ENCODE peak calls at places on chromosomes 7 and 10, in six cellular contexts. One of them, this sample, is unnamed.

GRCh38 chr10:76523798-76524231 is 1092.4 kb downstream of the LRMDA start:
- DNase-seq in heart left ventricle: no peak
- DNase-seq in left lung: no peak
- DNase-seq in spleen: no peak
- DNase-seq in adrenal gland: no peak
- DNase-seq in OCI-LY7: no peak
- DNase-seq in this sample: peak; percentile 33

GRCh38 chr10:125878957-125879835 is 1.9 kb downstream of the DHX32 start:
- DNase-seq in heart left ventricle: no peak
- DNase-seq in left lung: no peak
- DNase-seq in OCI-LY7: no peak
- DNase-seq in adrenal gland: peak; percentile 67
- DNase-seq in spleen: no peak
- DNase-seq in this sample: peak; percentile 53

GRCh38 chr10:89643812-89644690 is 991 bp downstream of the PANK1 start:
- DNase-seq in adrenal gland: peak; percentile 95
- DNase-seq in left lung: peak; percentile 59
- DNase-seq in heart left ventricle: peak; percentile 72
- DNase-seq in spleen: peak; percentile 83
- DNase-seq in OCI-LY7: peak; percentile 96
- DNase-seq in this sample: peak; percentile 95

GRCh38 chr10:13527864-13528137 is 1.0 kb downstream of the BEND7 start:
- DNase-seq in heart left ventricle: no peak
- DNase-seq in OCI-LY7: no peak
- DNase-seq in left lung: no peak
- DNase-seq in adrenal gland: no peak
- DNase-seq in spleen: no peak
- DNase-seq in this sample: no peak

GRCh38 chr7:101402081-101402779 is 39.6 kb downstream of the COL26A1 start:
- DNase-seq in heart left ventricle: no peak
- DNase-seq in adrenal gland: no peak
- DNase-seq in spleen: no peak
- DNase-seq in OCI-LY7: no peak
- DNase-seq in left lung: no peak
- DNase-seq in this sample: peak; percentile 59

GRCh38 chr10:101536800-101537199 is 51.3 kb downstream of the POLL start:
- DNase-seq in heart left ventricle: no peak
- DNase-seq in OCI-LY7: peak; percentile 59
- DNase-seq in left lung: no peak
- DNase-seq in spleen: no peak
- DNase-seq in adrenal gland: no peak
- DNase-seq in this sample: peak; percentile 20

GRCh38 chr7:112743811-112744210 is 46.4 kb downstream of the TMEM168 start:
- DNase-seq in spleen: no peak
- DNase-seq in OCI-LY7: no peak
- DNase-seq in adrenal gland: no peak
- DNase-seq in left lung: no peak
- DNase-seq in heart left ventricle: no peak
- DNase-seq in this sample: no peak

GRCh38 chr7:26782501-26782900 is 81.9 kb downstream of the SKAP2 start:
- DNase-seq in left lung: no peak
- DNase-seq in adrenal gland: no peak
- DNase-seq in spleen: no peak
- DNase-seq in heart left ventricle: no peak
- DNase-seq in OCI-LY7: no peak
- DNase-seq in this sample: no peak

GRCh38 chr10:117226813-117227451 is 14.0 kb upstream of the SLC18A2 start:
- DNase-seq in adrenal gland: peak; percentile 71
- DNase-seq in heart left ventricle: no peak
- DNase-seq in spleen: peak; percentile 79
- DNase-seq in OCI-LY7: no peak
- DNase-seq in left lung: no peak
- DNase-seq in this sample: no peak

GRCh38 chr10:126128581-126128980 is 232.2 kb downstream of the FANK1 start:
- DNase-seq in heart left ventricle: no peak
- DNase-seq in spleen: no peak
- DNase-seq in left lung: no peak
- DNase-seq in OCI-LY7: no peak
- DNase-seq in adrenal gland: peak; percentile 30
- DNase-seq in this sample: no peak

GRCh38 chr7:133040178-133040577 is 41.7 kb downstream of the CHCHD3 start:
- DNase-seq in OCI-LY7: no peak
- DNase-seq in left lung: no peak
- DNase-seq in adrenal gland: no peak
- DNase-seq in heart left ventricle: no peak
- DNase-seq in spleen: no peak
- DNase-seq in this sample: no peak

GRCh38 chr7:86407291-86407690 is 236.4 kb upstream of the GRM3 start:
- DNase-seq in heart left ventricle: no peak
- DNase-seq in OCI-LY7: no peak
- DNase-seq in adrenal gland: no peak
- DNase-seq in spleen: no peak
- DNase-seq in left lung: no peak
- DNase-seq in this sample: no peak

GRCh38 chr10:133520193-133520738 is 6.9 kb upstream of the CYP2E1 start:
- DNase-seq in OCI-LY7: peak; percentile 83
- DNase-seq in spleen: peak; percentile 97
- DNase-seq in adrenal gland: peak; percentile 87
- DNase-seq in heart left ventricle: peak; percentile 92
- DNase-seq in left lung: peak; percentile 96
- DNase-seq in this sample: no peak

GRCh38 chr10:68261132-68261856 is 29.4 kb upstream of the ATOH7 start:
- DNase-seq in heart left ventricle: peak; percentile 86
- DNase-seq in left lung: no peak
- DNase-seq in spleen: no peak
- DNase-seq in OCI-LY7: no peak
- DNase-seq in adrenal gland: no peak
- DNase-seq in this sample: no peak

GRCh38 chr10:124087672-124088634 is 5.4 kb downstream of the CHST15 start:
- DNase-seq in left lung: peak; percentile 85
- DNase-seq in adrenal gland: no peak
- DNase-seq in spleen: no peak
- DNase-seq in heart left ventricle: no peak
- DNase-seq in OCI-LY7: no peak
- DNase-seq in this sample: no peak

GRCh38 chr7:147419001-147419400 is 1171.6 kb upstream of the C7orf33 start:
- DNase-seq in OCI-LY7: no peak
- DNase-seq in adrenal gland: no peak
- DNase-seq in heart left ventricle: no peak
- DNase-seq in left lung: no peak
- DNase-seq in spleen: no peak
- DNase-seq in this sample: no peak

GRCh38 chr10:102409604-102410426 is 8.8 kb downstream of the PSD start:
- DNase-seq in spleen: no peak
- DNase-seq in adrenal gland: no peak
- DNase-seq in heart left ventricle: no peak
- DNase-seq in left lung: no peak
- DNase-seq in OCI-LY7: no peak
- DNase-seq in this sample: no peak

GRCh38 chr10:97442277-97442676 is 3.5 kb downstream of the EXOSC1 start:
- DNase-seq in left lung: no peak
- DNase-seq in spleen: no peak
- DNase-seq in OCI-LY7: no peak
- DNase-seq in heart left ventricle: no peak
- DNase-seq in adrenal gland: no peak
- DNase-seq in this sample: no peak

GRCh38 chr10:97445722-97446639 is at the start of the genes EXOSC1 and ZDHHC16:
- DNase-seq in heart left ventricle: peak; percentile 92
- DNase-seq in adrenal gland: peak; percentile 97
- DNase-seq in OCI-LY7: peak; percentile 96
- DNase-seq in spleen: peak; percentile 97
- DNase-seq in left lung: peak; percentile 94
- DNase-seq in this sample: peak; percentile 94

GRCh38 chr10:97445357-97445721 is 467 bp downstream of the EXOSC1 start:
- DNase-seq in heart left ventricle: no peak
- DNase-seq in spleen: no peak
- DNase-seq in adrenal gland: no peak
- DNase-seq in left lung: no peak
- DNase-seq in OCI-LY7: no peak
- DNase-seq in this sample: no peak

GRCh38 chr10:97444212-97444611 is 1.6 kb downstream of the EXOSC1 start:
- DNase-seq in OCI-LY7: no peak
- DNase-seq in left lung: no peak
- DNase-seq in adrenal gland: no peak
- DNase-seq in heart left ventricle: no peak
- DNase-seq in spleen: no peak
- DNase-seq in this sample: no peak
- H3K4me3 ChIP-seq in OCI-LY7: peak overlapping the region; percentile 89
- H3K4me3 ChIP-seq in left lung: no peak overlapping the region
- H3K4me3 ChIP-seq in adrenal gland: no peak overlapping the region
- H3K4me3 ChIP-seq in heart left ventricle: no peak overlapping the region
- H3K4me3 ChIP-seq in spleen: no peak overlapping the region
- H3K4me3 ChIP-seq in this sample: no peak overlapping the region

GRCh38 chr7:66696774-66697191 is 43.8 kb upstream of the RABGEF1 start:
- DNase-seq in spleen: no peak
- DNase-seq in OCI-LY7: no peak
- DNase-seq in heart left ventricle: no peak
- DNase-seq in left lung: no peak
- DNase-seq in adrenal gland: no peak
- DNase-seq in this sample: peak; percentile 58
- TF ChIP-seq CTCF in spleen: no peak
- TF ChIP-seq CTCF in OCI-LY7: no peak
- TF ChIP-seq CTCF in heart left ventricle: no peak
- TF ChIP-seq CTCF in left lung: no peak
- TF ChIP-seq CTCF in adrenal gland: no peak
- TF ChIP-seq CTCF in this sample: no peak

DNA sequence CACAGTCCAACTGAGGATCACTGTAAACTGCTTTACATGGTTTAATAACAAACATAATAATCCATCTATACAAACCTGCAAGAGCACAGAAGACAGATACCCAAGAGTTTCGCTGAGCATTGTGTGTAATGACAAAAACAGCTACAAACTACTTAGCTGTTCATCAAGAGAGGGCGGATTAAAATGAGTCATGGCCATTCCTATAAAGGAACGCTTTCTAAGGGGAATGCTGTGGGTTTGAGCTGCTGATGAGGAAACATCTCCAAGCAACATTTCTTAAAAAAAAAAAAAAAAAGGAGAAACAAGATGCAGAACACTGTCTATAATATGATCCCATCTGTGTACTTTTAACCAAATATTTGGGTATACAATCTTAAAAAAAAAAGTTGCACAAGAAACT is 33.8 kb downstream of the VOPP1 start:
- DNase-seq in OCI-LY7: no peak
- DNase-seq in heart left ventricle: no peak
- DNase-seq in adrenal gland: no peak
- DNase-seq in spleen: no peak
- DNase-seq in left lung: no peak
- DNase-seq in this sample: peak; percentile 67
- H3K4me3 ChIP-seq in OCI-LY7: no peak overlapping the region
- H3K4me3 ChIP-seq in heart left ventricle: no peak overlapping the region
- H3K4me3 ChIP-seq in adrenal gland: no peak overlapping the region
- H3K4me3 ChIP-seq in spleen: no peak overlapping the region
- H3K4me3 ChIP-seq in left lung: no peak overlapping the region
- H3K4me3 ChIP-seq in this sample: no peak overlapping the region

DNA sequence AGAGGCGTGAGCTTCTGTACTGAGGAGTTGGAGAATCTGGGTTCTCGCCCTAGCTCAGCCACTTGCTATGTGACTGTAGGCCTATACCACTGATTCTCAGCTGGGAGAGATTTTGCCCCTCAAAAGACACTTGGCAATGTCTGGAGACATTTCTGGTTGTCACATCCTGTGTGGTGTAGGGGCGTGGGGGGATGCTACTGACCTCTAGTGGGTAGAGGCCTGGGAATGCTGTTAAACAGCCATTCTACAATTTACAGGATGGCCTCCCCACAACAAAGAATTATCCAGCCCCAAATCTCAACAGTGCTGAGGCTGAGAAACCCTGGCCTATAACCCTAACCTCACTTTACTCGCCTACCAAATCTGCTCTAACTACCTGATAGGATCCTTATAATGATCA is 58.8 kb upstream of the GAD2 start:
- DNase-seq in heart left ventricle: no peak
- DNase-seq in spleen: no peak
- DNase-seq in OCI-LY7: peak; percentile 69
- DNase-seq in adrenal gland: no peak
- DNase-seq in left lung: no peak
- DNase-seq in this sample: no peak
- TF ChIP-seq CTCF in heart left ventricle: no peak
- TF ChIP-seq CTCF in spleen: no peak
- TF ChIP-seq CTCF in OCI-LY7: peak; percentile 79
- TF ChIP-seq CTCF in adrenal gland: no peak
- TF ChIP-seq CTCF in left lung: no peak
- TF ChIP-seq CTCF in this sample: no peak

GRCh38 chr10:72694476-72695369 is 2.8 kb downstream of the MCU start:
- DNase-seq in heart left ventricle: no peak
- DNase-seq in left lung: no peak
- DNase-seq in OCI-LY7: peak; percentile 33
- DNase-seq in spleen: no peak
- DNase-seq in adrenal gland: no peak
- DNase-seq in this sample: no peak
- H3K4me3 ChIP-seq in heart left ventricle: no peak overlapping the region
- H3K4me3 ChIP-seq in left lung: peak overlapping the region; percentile 11
- H3K4me3 ChIP-seq in OCI-LY7: no peak overlapping the region
- H3K4me3 ChIP-seq in spleen: no peak overlapping the region
- H3K4me3 ChIP-seq in adrenal gland: no peak overlapping the region
- H3K4me3 ChIP-seq in this sample: no peak overlapping the region

GRCh38 chr10:51439645-51440044 is 259.8 kb downstream of the CSTF2T start:
- DNase-seq in OCI-LY7: no peak
- DNase-seq in heart left ventricle: no peak
- DNase-seq in left lung: no peak
- DNase-seq in adrenal gland: no peak
- DNase-seq in spleen: no peak
- DNase-seq in this sample: no peak

GRCh38 chr10:51433949-51434348 is 265.4 kb downstream of the CSTF2T start:
- DNase-seq in heart left ventricle: no peak
- DNase-seq in left lung: no peak
- DNase-seq in spleen: no peak
- DNase-seq in OCI-LY7: no peak
- DNase-seq in adrenal gland: no peak
- DNase-seq in this sample: no peak

DNA sequence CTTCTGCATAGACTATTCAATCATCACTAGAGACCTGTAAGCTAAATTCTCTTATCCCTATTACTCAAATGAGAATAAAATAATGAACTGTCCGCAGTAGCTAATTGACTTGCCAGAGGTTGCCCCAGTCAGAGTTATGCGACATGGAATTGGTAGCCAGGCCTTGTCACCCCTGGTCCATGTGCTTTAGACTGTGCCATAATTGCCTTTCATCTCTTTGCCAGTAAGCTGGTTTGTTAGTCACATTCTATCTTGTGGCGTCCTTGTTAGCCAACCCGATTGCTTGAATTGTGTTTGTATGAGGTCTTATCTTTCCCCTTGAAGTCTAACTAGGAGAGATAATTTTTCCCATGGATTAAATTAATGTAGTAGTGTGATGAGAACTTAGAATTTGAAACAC is 262.6 kb downstream of the CSTF2T start:
- DNase-seq in left lung: no peak
- DNase-seq in adrenal gland: no peak
- DNase-seq in spleen: no peak
- DNase-seq in OCI-LY7: no peak
- DNase-seq in heart left ventricle: no peak
- DNase-seq in this sample: no peak
- TF ChIP-seq CTCF in left lung: no peak
- TF ChIP-seq CTCF in adrenal gland: no peak
- TF ChIP-seq CTCF in spleen: no peak
- TF ChIP-seq CTCF in OCI-LY7: no peak
- TF ChIP-seq CTCF in heart left ventricle: no peak
- TF ChIP-seq CTCF in this sample: no peak

GRCh38 chr7:120990468-120991118 is 2.1 kb downstream of the CPED1 start:
- DNase-seq in heart left ventricle: no peak
- DNase-seq in adrenal gland: no peak
- DNase-seq in OCI-LY7: no peak
- DNase-seq in left lung: no peak
- DNase-seq in spleen: no peak
- DNase-seq in this sample: no peak
- H3K4me3 ChIP-seq in heart left ventricle: peak overlapping the region; percentile 57
- H3K4me3 ChIP-seq in adrenal gland: peak overlapping the region; percentile 24
- H3K4me3 ChIP-seq in OCI-LY7: no peak overlapping the region
- H3K4me3 ChIP-seq in left lung: no peak overlapping the region
- H3K4me3 ChIP-seq in spleen: peak overlapping the region; percentile 16
- H3K4me3 ChIP-seq in this sample: peak overlapping the region; percentile 66

GRCh38 chr7:5462216-5462615 is 38.6 kb upstream of the TNRC18 start:
- DNase-seq in adrenal gland: no peak
- DNase-seq in OCI-LY7: no peak
- DNase-seq in spleen: no peak
- DNase-seq in left lung: no peak
- DNase-seq in heart left ventricle: no peak
- DNase-seq in this sample: no peak
- TF ChIP-seq CTCF in adrenal gland: no peak
- TF ChIP-seq CTCF in OCI-LY7: no peak
- TF ChIP-seq CTCF in spleen: no peak
- TF ChIP-seq CTCF in left lung: no peak
- TF ChIP-seq CTCF in heart left ventricle: no peak
- TF ChIP-seq CTCF in this sample: no peak

This sample was measured in HFF-Myc.